ENCODE peak calls at places on chromosomes 11 and 22, in ten cellular contexts. E is NCI-H460, T is anterior cingulate cortex, A is bronchial epithelial cell, C is amygdala, K is HT1080, O is GM12891, G is EH, D is mesothelial cell of epicardium, R is substantia nigra. H is an unnamed sample.

GRCh38 chr11:33631749-33632091 is 68.9 kb downstream of the C11orf91 start:
- DNase-seq in T (no peak), R (no peak), C (no peak), D (no peak), A (no peak), E (no peak), K (no peak), G (no peak), O (no peak), H (no peak)

GRCh38 chr11:72773291-72773690 is 20.6 kb downstream of the STARD10 start:
- DNase-seq in R (no peak), T (no peak), K (peak; percentile 90), D (no peak), O (no peak), E (no peak), C (no peak), A (peak; percentile 87), G (peak; percentile 88), H (no peak)

GRCh38 chr22:31431950-31432349 is 32.5 kb downstream of the DRG1 start:
- DNase-seq in G (no peak), T (no peak), K (no peak), R (no peak), C (no peak), D (no peak), A (no peak), E (no peak), O (no peak), H (no peak)

GRCh38 chr11:44186531-44186930 is 91.1 kb downstream of the EXT2 start:
- DNase-seq in O (no peak), T (no peak), C (no peak), K (no peak), A (no peak), E (no peak), D (no peak), G (no peak), R (no peak), H (no peak)

GRCh38 chr11:100672483-100673038 is 14.5 kb upstream of the ARHGAP42 start:
- DNase-seq in T (no peak), O (no peak), C (no peak), R (no peak), E (no peak), G (no peak), K (no peak), D (no peak), A (no peak), H (no peak)

GRCh38 chr11:122869622-122870021 is 12.9 kb upstream of the JHY start:
- DNase-seq in R (no peak), K (no peak), D (no peak), O (no peak), G (no peak), C (no peak), A (peak; percentile 61), T (no peak), E (no peak), H (no peak)

GRCh38 chr11:64358907-64359711 is at the start of gene RPS6KA4:
- DNase-seq in A (peak; percentile 51), D (no peak), K (peak; percentile 60), E (peak; percentile 41), G (peak; percentile 79), R (peak; percentile 34), O (peak; percentile 94), C (no peak), T (no peak), H (no peak)

GRCh38 chr22:22619765-22620414 is 24.5 kb upstream of the GGTLC2 start:
- DNase-seq in O (no peak), A (peak; percentile 3), G (no peak), R (no peak), T (no peak), D (no peak), E (no peak), C (no peak), K (no peak), H (no peak)

GRCh38 chr22:32617883-32618282 is 143.3 kb downstream of the FBXO7 start:
- DNase-seq in E (no peak), D (no peak), O (no peak), A (no peak), K (no peak), G (no peak), T (no peak), R (no peak), C (no peak), H (no peak)

GRCh38 chr11:1202776-1203504 is 19.9 kb upstream of the MUC5B start:
- DNase-seq in G (peak; percentile 40), E (peak; percentile 43), K (peak; percentile 37), R (no peak), A (no peak), T (no peak), O (peak; percentile 99), C (no peak), D (peak; percentile 48), H (no peak)

GRCh38 chr22:17910561-17911311 is 113.6 kb downstream of the MICAL3 start:
- DNase-seq in O (no peak), K (peak; percentile 87), C (peak; percentile 59), R (peak; percentile 66), A (peak; percentile 66), T (no peak), D (no peak), G (peak; percentile 94), E (no peak), H (no peak)

GRCh38 chr11:43830928-43831440 is 49.6 kb upstream of the ALKBH3 start:
- DNase-seq in T (peak; percentile 5), G (peak; percentile 100), E (peak; percentile 42), A (peak; percentile 100), D (no peak), K (peak; percentile 100), R (no peak), O (no peak), C (no peak), H (no peak)

GRCh38 chr11:124880958-124881357 is 15.7 kb downstream of the ROBO3 start:
- DNase-seq in A (no peak), O (no peak), K (no peak), G (no peak), T (no peak), E (no peak), C (no peak), D (no peak), R (no peak), H (no peak)

GRCh38 chr22:25739659-25740344 is 2.2 kb upstream of the MYO18B start:
- DNase-seq in G (no peak), O (no peak), A (no peak), D (no peak), R (no peak), C (no peak), K (no peak), T (no peak), E (no peak), H (no peak)

GRCh38 chr11:7577883-7578242 is 64.1 kb downstream of the PPFIBP2 start:
- DNase-seq in R (no peak), O (no peak), A (peak; percentile 51), T (no peak), D (no peak), G (peak; percentile 64), E (no peak), K (peak; percentile 28), C (no peak), H (no peak)

GRCh38 chr22:26348810-26349526 is 80.1 kb upstream of the ASPHD2 start:
- DNase-seq in R (no peak), E (no peak), G (no peak), T (no peak), A (no peak), O (no peak), C (no peak), K (no peak), D (no peak), H (no peak)

GRCh38 chr22:22534604-22535415 is 14.7 kb upstream of the ZNF280A start:
- DNase-seq in K (no peak), C (no peak), O (no peak), E (no peak), D (no peak), T (no peak), A (no peak), G (no peak), R (no peak), H (no peak)

GRCh38 chr22:47739216-47739615 is 976.8 kb downstream of the TBC1D22A start:
- DNase-seq in R (no peak), O (no peak), C (no peak), T (no peak), G (no peak), A (no peak), D (no peak), K (no peak), E (no peak), H (no peak)

GRCh38 chr11:15816270-15816871 is 540.0 kb downstream of the SOX6 start:
- DNase-seq in C (no peak), R (no peak), O (no peak), D (no peak), K (peak; percentile 79), G (peak; percentile 73), A (peak; percentile 93), T (no peak), E (no peak), H (no peak)

GRCh38 chr22:32880061-32880460 is 78.6 kb downstream of the TIMP3 start:
- DNase-seq in R (no peak), E (no peak), T (no peak), D (no peak), G (no peak), C (no peak), O (no peak), K (no peak), A (peak; percentile 73), H (no peak)

GRCh38 chr11:128525411-128526243 is 61.7 kb downstream of the ETS1 start:
- DNase-seq in A (peak; percentile 67), O (no peak), E (no peak), G (peak; percentile 65), T (no peak), C (no peak), R (no peak), K (peak; percentile 84), D (no peak), H (no peak)

GRCh38 chr11:124640660-124641059 is 18.0 kb downstream of the TBRG1 start:
- DNase-seq in E (no peak), D (no peak), K (peak; percentile 59), C (no peak), O (no peak), T (no peak), G (peak; percentile 1), A (peak; percentile 58), R (no peak), H (no peak)

GRCh38 chr11:133919330-133920108 is 37.2 kb downstream of the IGSF9B start:
- DNase-seq in E (no peak), O (no peak), C (no peak), A (no peak), D (no peak), K (no peak), G (no peak), T (no peak), R (no peak), H (no peak)

GRCh38 chr11:2930705-2931415 is 1.6 kb upstream of the PHLDA2 start:
- DNase-seq in A (peak; percentile 80), G (peak; percentile 57), O (peak; percentile 67), R (no peak), E (peak; percentile 68), C (no peak), T (no peak), D (peak; percentile 27), K (peak; percentile 78), H (peak; percentile 31)

GRCh38 chr11:95455228-95455627 is 224.2 kb upstream of the SESN3 start:
- DNase-seq in D (no peak), O (no peak), T (no peak), K (no peak), E (no peak), C (no peak), A (no peak), R (no peak), G (no peak), H (no peak)

GRCh38 chr11:58061813-58062212 is 31.1 kb downstream of the OR6Q1 start:
- DNase-seq in G (peak; percentile 83), A (peak; percentile 98), E (no peak), D (no peak), K (peak; percentile 50), C (no peak), O (no peak), R (no peak), T (no peak), H (no peak)

GRCh38 chr11:107916671-107917241 is 11.5 kb upstream of the RAB39A start:
- DNase-seq in G (peak; percentile 19), A (no peak), R (no peak), E (no peak), T (no peak), D (no peak), O (no peak), C (no peak), K (peak; percentile 43), H (no peak)

GRCh38 chr11:4672470-4672869 is 25.2 kb downstream of the OR51E2 start:
- DNase-seq in D (no peak), O (no peak), C (no peak), T (no peak), K (no peak), G (peak; percentile 27), A (no peak), E (no peak), R (no peak), H (no peak)